ENCODE peak calls at places on chromosomes 7 and 10, in seven cellular contexts. One of them, this sample, is unnamed.

GRCh38 chr7:55178863-55179773 is 160.3 kb downstream of the EGFR start:
- DNase-seq in NCI-H69: no peak
- DNase-seq in hypothalamus: no peak
- DNase-seq in osteoblast: peak
- DNase-seq in germinal center: no peak
- DNase-seq in NCI-H446: no peak
- DNase-seq in HFF-Myc: no peak
- DNase-seq in this sample: no peak

GRCh38 chr7:90626011-90626410 is 29.9 kb downstream of the CDK14 start:
- DNase-seq in NCI-H69: no peak
- DNase-seq in hypothalamus: no peak
- DNase-seq in osteoblast: peak
- DNase-seq in germinal center: no peak
- DNase-seq in NCI-H446: no peak
- DNase-seq in HFF-Myc: no peak
- DNase-seq in this sample: no peak

GRCh38 chr7:101250324-101250723 is 5.4 kb upstream of the FIS1 start:
- DNase-seq in NCI-H69: no peak
- DNase-seq in hypothalamus: no peak
- DNase-seq in osteoblast: peak
- DNase-seq in germinal center: no peak
- DNase-seq in NCI-H446: no peak
- DNase-seq in HFF-Myc: no peak
- DNase-seq in this sample: no peak

GRCh38 chr7:46811529-46811928 is 770.4 kb downstream of the TNS3 start:
- DNase-seq in NCI-H69: no peak
- DNase-seq in hypothalamus: no peak
- DNase-seq in osteoblast: peak
- DNase-seq in germinal center: no peak
- DNase-seq in NCI-H446: peak
- DNase-seq in HFF-Myc: peak
- DNase-seq in this sample: no peak

GRCh38 chr7:77338883-77339629 is 77.1 kb downstream of the GSAP start:
- DNase-seq in NCI-H69: peak
- DNase-seq in hypothalamus: no peak
- DNase-seq in osteoblast: no peak
- DNase-seq in germinal center: no peak
- DNase-seq in NCI-H446: no peak
- DNase-seq in HFF-Myc: no peak
- DNase-seq in this sample: no peak

GRCh38 chr7:109638321-109638720 is 1068.6 kb downstream of the DNAJB9 start:
- DNase-seq in NCI-H69: no peak
- DNase-seq in hypothalamus: no peak
- DNase-seq in osteoblast: no peak
- DNase-seq in germinal center: no peak
- DNase-seq in NCI-H446: no peak
- DNase-seq in HFF-Myc: no peak
- DNase-seq in this sample: no peak

GRCh38 chr10:71282323-71282680 is 36.8 kb upstream of the SLC29A3 start:
- DNase-seq in NCI-H69: no peak
- DNase-seq in hypothalamus: no peak
- DNase-seq in osteoblast: peak
- DNase-seq in germinal center: no peak
- DNase-seq in NCI-H446: no peak
- DNase-seq in HFF-Myc: no peak
- DNase-seq in this sample: no peak

GRCh38 chr10:63593576-63593975 is 72.4 kb downstream of the REEP3 start:
- DNase-seq in NCI-H69: no peak
- DNase-seq in hypothalamus: no peak
- DNase-seq in osteoblast: peak
- DNase-seq in germinal center: no peak
- DNase-seq in NCI-H446: peak
- DNase-seq in HFF-Myc: no peak
- DNase-seq in this sample: no peak

GRCh38 chr7:79298145-79298760 is 155.2 kb downstream of the MAGI2 start:
- DNase-seq in NCI-H69: peak
- DNase-seq in hypothalamus: no peak
- DNase-seq in osteoblast: peak
- DNase-seq in germinal center: no peak
- DNase-seq in NCI-H446: peak
- DNase-seq in HFF-Myc: peak
- DNase-seq in this sample: no peak